ENCODE peak calls at places on chromosomes 6 and 20, in seven cellular contexts. K is HAP-1; X is DMS153; W is NCI-H2029 treated with DMSO at 0.1 percent for 48 hours; O is NCI-H510A treated with DMSO at 0.1 percent for 48 hours; A is activated naive CD8-positive, alpha-beta T cell treated with anti-CD3 and anti-CD28 coated beads, Interleukin-2, amount 50 U/mL, for 24 hours; B is Right ventricle myocardium superior. L is an unnamed sample.

GRCh38 chr6:21001736-21002135 is 467.5 kb downstream of the CDKAL1 start:
- DNase-seq in K (no peak), X (no peak), W (no peak), O (no peak), A (no peak), B (no peak), L (no peak)

GRCh38 chr6:121881974-121882667 is 446.7 kb downstream of the GJA1 start:
- DNase-seq in K (no peak), X (no peak), W (no peak), O (no peak), A (no peak), B (no peak), L (no peak)

GRCh38 chr20:20003088-20003954 is 13.8 kb upstream of the NAA20 start:
- DNase-seq in K (no peak), X (no peak), W (no peak), O (no peak), A (peak; percentile 23), B (no peak), L (peak; percentile 25)

GRCh38 chr20:2405693-2406065 is 25.0 kb downstream of the TGM6 start:
- DNase-seq in K (no peak), X (no peak), W (no peak), O (no peak), A (no peak), B (no peak), L (no peak)

GRCh38 chr6:13299403-13299821 is 28.9 kb downstream of the TBC1D7 start:
- DNase-seq in K (no peak), X (no peak), W (no peak), O (no peak), A (no peak), B (no peak), L (no peak)

GRCh38 chr20:62515280-62515679 is 39.5 kb upstream of the GATA5 start:
- DNase-seq in K (no peak), X (no peak), W (no peak), O (no peak), A (no peak), B (no peak), L (no peak)

GRCh38 chr20:3592931-3593330 is 70.3 kb downstream of the GFRA4 start:
- DNase-seq in K (no peak), X (no peak), W (no peak), O (no peak), A (no peak), B (no peak), L (no peak)

GRCh38 chr6:34792605-34793500 is 970 bp downstream of the BLTP3A start:
- DNase-seq in K (peak; percentile 50), X (no peak), W (peak; percentile 15), O (peak; percentile 74), A (peak; percentile 11), B (no peak), L (peak; percentile 31)

GRCh38 chr20:49505518-49505917 is 23.1 kb upstream of the KCNB1 start:
- DNase-seq in K (no peak), X (peak; percentile 22), W (no peak), O (no peak), A (no peak), B (no peak), L (no peak)

GRCh38 chr20:51463560-51463959 is 79.0 kb downstream of the NFATC2 start:
- DNase-seq in K (no peak), X (no peak), W (no peak), O (no peak), A (no peak), B (no peak), L (no peak)

GRCh38 chr20:64207641-64208590 is 43.7 kb downstream of the MYT1 start:
- DNase-seq in K (no peak), X (no peak), W (no peak), O (no peak), A (no peak), B (no peak), L (no peak)

GRCh38 chr20:887137-887536 is 29.0 kb downstream of the ANGPT4 start:
- DNase-seq in K (no peak), X (no peak), W (no peak), O (no peak), A (no peak), B (no peak), L (no peak)

GRCh38 chr20:13325033-13325432 is 104.0 kb downstream of the ISM1 start:
- DNase-seq in K (peak; percentile 50), X (no peak), W (no peak), O (no peak), A (peak; percentile 22), B (no peak), L (no peak)